ENCODE peak calls at places on chromosomes 13 and 19, in nine cellular contexts. N is ACHN; W is CD8-positive, alpha-beta T cell; Q is B cell; K is nephron progenitor cell; A is NAMALWA; X is ELR; B is activated naive CD8-positive, alpha-beta T cell treated with anti-CD3 and anti-CD28 coated beads, Interleukin-2, amount 50 U/mL, for 24 hours; I is activated CD4-positive, alpha-beta T cell treated with anti-CD3 and anti-CD28 coated beads, Interleukin-2, amount 50 U/mL, for 24 hours. F is an unnamed sample.

GRCh38 chr13:68257111-68257842 is 1027.1 kb upstream of the PCDH9 start:
- DNase-seq in N (no peak), W (no peak), Q (no peak), K (peak; percentile 24), A (no peak), X (peak; percentile 17), B (no peak), I (no peak), F (no peak)

GRCh38 chr19:16041571-16042386 is 34.5 kb upstream of the TPM4 start:
- DNase-seq in N (peak; percentile 60), W (peak; percentile 60), Q (peak; percentile 78), K (peak; percentile 91), A (peak; percentile 67), X (peak; percentile 78), B (peak; percentile 87), I (peak; percentile 65), F (peak; percentile 82)

GRCh38 chr13:71879129-71879535 is 12.1 kb upstream of the DACH1 start:
- DNase-seq in N (peak; percentile 41), W (no peak), Q (no peak), K (peak; percentile 18), A (peak; percentile 80), X (peak; percentile 58), B (no peak), I (no peak), F (no peak)

GRCh38 chr13:52850396-52851152 is 2.1 kb upstream of the PCDH8 start:
- DNase-seq in N (peak; percentile 76), W (no peak), Q (no peak), K (peak; percentile 93), A (no peak), X (peak; percentile 32), B (peak; percentile 59), I (peak; percentile 13), F (no peak)

GRCh38 chr13:98022210-98022609 is 68.7 kb downstream of the IPO5 start:
- DNase-seq in N (peak; percentile 35), W (no peak), Q (no peak), K (no peak), A (no peak), X (peak; percentile 75), B (no peak), I (no peak), F (no peak)

GRCh38 chr13:28623782-28624706 is 34.9 kb upstream of the POMP start:
- DNase-seq in N (no peak), W (no peak), Q (no peak), K (no peak), A (no peak), X (no peak), B (no peak), I (no peak), F (no peak)

GRCh38 chr13:84479656-84480055 is 597.4 kb upstream of the SLITRK1 start:
- DNase-seq in N (no peak), W (no peak), Q (no peak), K (no peak), A (no peak), X (peak; percentile 65), B (no peak), I (no peak), F (no peak)

GRCh38 chr19:37905936-37906867 is at the start of gene WDR87:
- DNase-seq in N (peak; percentile 27), W (peak; percentile 22), Q (peak; percentile 69), K (peak; percentile 83), A (no peak), X (peak; percentile 33), B (peak; percentile 47), I (peak; percentile 22), F (peak; percentile 59)

GRCh38 chr19:35404879-35405622 is 34.2 kb downstream of the GPR42 start:
- DNase-seq in N (peak; percentile 27), W (no peak), Q (no peak), K (no peak), A (no peak), X (peak; percentile 84), B (peak; percentile 66), I (peak; percentile 3), F (no peak)

GRCh38 chr13:75407998-75408397 is 74.0 kb downstream of the TBC1D4 start:
- DNase-seq in N (no peak), W (no peak), Q (no peak), K (no peak), A (no peak), X (no peak), B (no peak), I (no peak), F (no peak)

GRCh38 chr13:27973291-27973690 is 4.2 kb upstream of the CDX2 start:
- DNase-seq in N (no peak), W (no peak), Q (no peak), K (no peak), A (no peak), X (no peak), B (no peak), I (no peak), F (no peak)

GRCh38 chr19:42297034-42297433 is 4.9 kb upstream of the PRR19 start:
- DNase-seq in N (no peak), W (no peak), Q (no peak), K (no peak), A (no peak), X (no peak), B (no peak), I (no peak), F (no peak)

GRCh38 chr19:17234911-17235617 is 9.0 kb downstream of the OCEL1 start:
- DNase-seq in N (peak; percentile 63), W (peak; percentile 24), Q (peak; percentile 62), K (peak; percentile 59), A (peak; percentile 66), X (peak; percentile 71), B (peak; percentile 79), I (peak; percentile 43), F (peak; percentile 72)

GRCh38 chr19:14048439-14049153 is 13.3 kb downstream of the PALM3 start:
- DNase-seq in N (peak; percentile 42), W (peak; percentile 68), Q (peak; percentile 60), K (peak; percentile 66), A (peak; percentile 83), X (peak; percentile 64), B (peak; percentile 86), I (peak; percentile 67), F (peak; percentile 84)

GRCh38 chr19:4390017-4390861 is 10.1 kb downstream of the SH3GL1 start:
- DNase-seq in N (no peak), W (no peak), Q (no peak), K (peak; percentile 47), A (no peak), X (peak; percentile 32), B (no peak), I (no peak), F (no peak)

GRCh38 chr19:18846862-18847515 is 15.2 kb downstream of the UPF1 start:
- DNase-seq in N (peak; percentile 60), W (peak; percentile 51), Q (peak; percentile 52), K (peak; percentile 86), A (peak; percentile 74), X (peak; percentile 82), B (peak; percentile 77), I (peak; percentile 49), F (peak; percentile 74)

GRCh38 chr19:45428385-45429231 is 4.9 kb upstream of the ERCC1 start:
- DNase-seq in N (peak; percentile 44), W (no peak), Q (no peak), K (peak; percentile 73), A (no peak), X (peak; percentile 67), B (peak; percentile 39), I (no peak), F (peak; percentile 53)